ENCODE peak calls at places on chromosomes 7 and 10, in nine cellular contexts. P is uterus; V is lung; K is iPS-NIHi11; W is activated naive CD4-positive, alpha-beta T cell treated with anti-CD3 and anti-CD28 coated beads for 36 hours; C is IMR-90; A is CD4-positive, alpha-beta T cell; H is Daoy; T is right lobe of liver. D is an unnamed sample.

GRCh38 chr7:155558961-155559360 is 12.6 kb upstream of the CNPY1 start:
- DNase-seq in H (no peak), V (no peak), W (no peak), T (peak), A (no peak), C (no peak), K (no peak), P (no peak), D (no peak)

GRCh38 chr7:121205777-121206176 is 123.0 kb upstream of the WNT16 start:
- DNase-seq in A (no peak), P (no peak), T (no peak), W (no peak), H (no peak), K (no peak), C (no peak), V (no peak), D (no peak)

GRCh38 chr7:46301677-46302076 is 380.6 kb upstream of the IGFBP3 start:
- DNase-seq in V (no peak), W (no peak), C (peak), K (no peak), A (no peak), H (peak), P (no peak), T (no peak), D (no peak)

GRCh38 chr7:37234928-37235327 is 213.7 kb downstream of the ELMO1 start:
- DNase-seq in A (no peak), K (peak), T (no peak), P (no peak), V (no peak), H (peak), W (no peak), C (no peak), D (peak)

GRCh38 chr7:73810991-73811360 is 19.8 kb upstream of the CLDN4 start:
- DNase-seq in T (no peak), W (no peak), A (no peak), C (no peak), P (no peak), K (peak), H (no peak), V (no peak), D (no peak)

GRCh38 chr10:17001961-17002749 is 127.5 kb downstream of the CUBN start:
- DNase-seq in W (peak), V (no peak), K (no peak), T (no peak), A (no peak), P (peak), H (peak), C (peak), D (no peak)

GRCh38 chr7:1136841-1137516 is 23.0 kb downstream of the ZFAND2A start:
- DNase-seq in T (no peak), C (no peak), H (no peak), P (no peak), K (no peak), V (no peak), A (no peak), W (no peak), D (peak)

GRCh38 chr10:24552346-24553016 is 171.2 kb downstream of the ARHGAP21 start:
- DNase-seq in C (no peak), H (peak), W (peak), K (peak), P (no peak), T (no peak), A (peak), V (peak), D (peak)

GRCh38 chr7:117901089-117901797 is 28.0 kb upstream of the CTTNBP2 start:
- DNase-seq in A (no peak), C (no peak), T (no peak), V (no peak), P (no peak), W (no peak), K (no peak), H (no peak), D (no peak)

GRCh38 chr7:95264225-95264927 is 60.0 kb downstream of the PON1 start:
- DNase-seq in V (no peak), K (no peak), A (no peak), T (no peak), H (peak), W (no peak), C (peak), P (no peak), D (no peak)

GRCh38 chr10:79376751-79377556 is 29.7 kb downstream of the PPIF start:
- DNase-seq in T (peak), A (no peak), C (no peak), K (no peak), W (no peak), P (no peak), V (no peak), H (no peak), D (no peak)

GRCh38 chr7:107593025-107593410 is 13.0 kb downstream of the BCAP29 start:
- DNase-seq in K (no peak), V (no peak), A (no peak), P (no peak), W (no peak), C (no peak), H (no peak), T (no peak), D (no peak)

GRCh38 chr10:20993387-20994170 is 96.5 kb upstream of the NEBL start:
- DNase-seq in P (no peak), K (peak), V (no peak), A (no peak), C (no peak), T (no peak), H (peak), W (no peak), D (no peak)

GRCh38 chr10:131166486-131166885 is 145.0 kb downstream of the TCERG1L start:
- DNase-seq in V (no peak), A (no peak), C (no peak), W (no peak), P (no peak), H (no peak), K (no peak), T (no peak), D (peak)

GRCh38 chr10:24374134-24374915 is 165.4 kb downstream of the KIAA1217 start:
- DNase-seq in H (peak), V (no peak), T (no peak), P (no peak), K (no peak), W (no peak), A (no peak), C (peak), D (no peak)

GRCh38 chr7:125681508-125681907 is 751.9 kb upstream of the POT1 start:
- DNase-seq in K (no peak), T (no peak), P (no peak), A (no peak), H (no peak), W (no peak), C (no peak), V (no peak), D (no peak)

GRCh38 chr10:18649364-18649959 is 1.9 kb downstream of the NSUN6 start:
- DNase-seq in W (no peak), K (no peak), H (no peak), P (no peak), T (no peak), A (no peak), V (no peak), C (no peak), D (no peak)

GRCh38 chr10:5546891-5547683 is 22.3 kb downstream of the CALML3 start:
- DNase-seq in T (peak), W (no peak), A (no peak), K (no peak), C (peak), H (peak), P (peak), V (peak), D (no peak)

GRCh38 chr10:72340510-72340895 is 14.2 kb downstream of the DNAJB12 start:
- DNase-seq in W (peak), K (peak), V (peak), T (peak), H (no peak), C (no peak), P (peak), A (peak), D (peak)

GRCh38 chr10:61899045-61899444 is 2.5 kb upstream of the ARID5B start:
- DNase-seq in K (no peak), A (no peak), C (peak), P (no peak), V (no peak), H (peak), T (no peak), W (peak), D (peak)

GRCh38 chr7:55590517-55591281 is 18.4 kb upstream of the VOPP1 start:
- DNase-seq in P (no peak), A (no peak), W (no peak), C (no peak), V (no peak), T (no peak), K (no peak), H (no peak), D (no peak)

GRCh38 chr7:3028071-3028766 is 15.4 kb downstream of the CARD11 start:
- DNase-seq in A (peak), P (no peak), H (peak), T (no peak), W (peak), C (peak), K (no peak), V (no peak), D (no peak)

GRCh38 chr7:133024604-133025003 is 57.3 kb downstream of the CHCHD3 start:
- DNase-seq in A (no peak), V (no peak), P (no peak), H (no peak), W (no peak), K (no peak), C (no peak), T (no peak), D (no peak)

GRCh38 chr7:23353172-23353571 is 54.0 kb downstream of the MALSU1 start:
- DNase-seq in H (peak), T (no peak), W (no peak), A (no peak), C (no peak), P (no peak), K (peak), V (no peak), D (no peak)

GRCh38 chr7:65820287-65820950 is 52.5 kb upstream of the VKORC1L1 start:
- DNase-seq in V (no peak), W (no peak), C (no peak), A (no peak), P (no peak), H (no peak), T (no peak), K (peak), D (no peak)

GRCh38 chr7:132891554-132891953 is 190.3 kb downstream of the CHCHD3 start:
- DNase-seq in V (no peak), K (no peak), W (no peak), H (no peak), C (no peak), T (no peak), P (no peak), A (no peak), D (no peak)

GRCh38 chr10:34236927-34237326 is 578.2 kb downstream of the PARD3 start:
- DNase-seq in K (no peak), V (no peak), A (no peak), P (no peak), C (peak), W (no peak), H (peak), T (no peak), D (no peak)